ENCODE peak calls at places on chromosome 14, in seven cellular contexts. S, P, N, E, X, C and H are unnamed samples.

GRCh38 chr14:83940253-83940652 is 1589.7 kb upstream of the FLRT2 start:
- DNase-seq in S (no peak), P (peak; percentile 10), N (peak; percentile 15), E (no peak), X (peak; percentile 17), C (no peak), H (no peak)

GRCh38 chr14:30445394-30445793 is 113.6 kb upstream of the G2E3 start:
- DNase-seq in S (no peak), P (no peak), N (peak; percentile 40), E (no peak), X (no peak), C (no peak), H (no peak)

GRCh38 chr14:39491134-39491541 is 58.9 kb upstream of the FBXO33 start:
- DNase-seq in S (peak; percentile 22), P (peak; percentile 63), N (peak; percentile 67), E (no peak), X (peak; percentile 60), C (no peak), H (peak; percentile 26)

GRCh38 chr14:104451474-104451873 is 128.1 kb upstream of the C14orf180 start:
- DNase-seq in S (no peak), P (no peak), N (no peak), E (no peak), X (no peak), C (no peak), H (no peak)

GRCh38 chr14:96614528-96614927 is 112.3 kb downstream of the PAPOLA start:
- DNase-seq in S (no peak), P (no peak), N (peak; percentile 50), E (no peak), X (no peak), C (no peak), H (no peak)

GRCh38 chr14:23051482-23051881 is 5.8 kb downstream of the CDH24 start:
- DNase-seq in S (no peak), P (no peak), N (no peak), E (no peak), X (no peak), C (no peak), H (no peak)

GRCh38 chr14:51527073-51527472 is 124.6 kb upstream of the FRMD6 start:
- DNase-seq in S (no peak), P (no peak), N (no peak), E (no peak), X (no peak), C (no peak), H (no peak)

GRCh38 chr14:96205994-96206392 is 1.4 kb downstream of the BDKRB2 start:
- DNase-seq in S (no peak), P (no peak), N (no peak), E (no peak), X (no peak), C (no peak), H (no peak)

GRCh38 chr14:77709412-77709811 is 1.5 kb downstream of the SLIRP start:
- DNase-seq in S (no peak), P (no peak), N (no peak), E (no peak), X (no peak), C (no peak), H (no peak)

GRCh38 chr14:22314183-22314820 is 274.7 kb downstream of the DAD1 start:
- DNase-seq in S (peak; percentile 67), P (peak; percentile 76), N (peak; percentile 76), E (no peak), X (peak; percentile 58), C (no peak), H (peak; percentile 7)

GRCh38 chr14:36091096-36091495 is 85.4 kb downstream of the PTCSC3 start:
- DNase-seq in S (peak; percentile 5), P (peak; percentile 82), N (no peak), E (no peak), X (no peak), C (no peak), H (no peak)

GRCh38 chr14:61659582-61659981 is 35.7 kb upstream of the HIF1A start:
- DNase-seq in S (no peak), P (no peak), N (no peak), E (no peak), X (no peak), C (no peak), H (no peak)

GRCh38 chr14:50784683-50785505 is 46.1 kb downstream of the NIN start:
- DNase-seq in S (no peak), P (no peak), N (peak; percentile 43), E (no peak), X (no peak), C (no peak), H (no peak)

GRCh38 chr14:25484194-25484593 is 434.2 kb upstream of the STXBP6 start:
- DNase-seq in S (no peak), P (no peak), N (no peak), E (no peak), X (no peak), C (no peak), H (no peak)

GRCh38 chr14:35534130-35534883 is at the start of gene INSM2:
- DNase-seq in S (no peak), P (no peak), N (peak; percentile 25), E (peak; percentile 16), X (no peak), C (no peak), H (peak; percentile 10)

GRCh38 chr14:93054876-93055275 is 60.8 kb downstream of the ITPK1 start:
- DNase-seq in S (no peak), P (no peak), N (no peak), E (no peak), X (no peak), C (no peak), H (no peak)

GRCh38 chr14:96512602-96513397 is 10.6 kb downstream of the PAPOLA start:
- DNase-seq in S (no peak), P (no peak), N (no peak), E (no peak), X (no peak), C (no peak), H (no peak)

GRCh38 chr14:43031598-43031997 is 1424.9 kb downstream of the LRFN5 start:
- DNase-seq in S (no peak), P (no peak), N (no peak), E (no peak), X (no peak), C (no peak), H (no peak)

GRCh38 chr14:99247091-99247729 is 24.8 kb downstream of the BCL11B start:
- DNase-seq in S (no peak), P (no peak), N (no peak), E (no peak), X (no peak), C (no peak), H (no peak)
- H3K4me3 ChIP-seq in S (no peak overlapping the region), P (no peak overlapping the region), N (peak overlapping the region; percentile 52), E (no peak overlapping the region), X (no peak overlapping the region), C (no peak overlapping the region), H (peak overlapping the region; percentile 17)

GRCh38 chr14:89202413-89202812 is 214.6 kb downstream of the FOXN3 start:
- DNase-seq in S (no peak), P (no peak), N (no peak), E (no peak), X (no peak), C (no peak), H (no peak)

GRCh38 chr14:89205137-89205740 is 211.8 kb downstream of the FOXN3 start:
- DNase-seq in S (no peak), P (no peak), N (no peak), E (no peak), X (no peak), C (no peak), H (no peak)

GRCh38 chr14:89207925-89208328 is 209.1 kb downstream of the FOXN3 start:
- DNase-seq in S (peak; percentile 16), P (no peak), N (no peak), E (no peak), X (no peak), C (no peak), H (no peak)

GRCh38 chr14:89201645-89202044 is 215.4 kb downstream of the FOXN3 start:
- DNase-seq in S (no peak), P (no peak), N (no peak), E (no peak), X (no peak), C (no peak), H (no peak)

GRCh38 chr14:89206426-89206825 is 210.6 kb downstream of the FOXN3 start:
- DNase-seq in S (no peak), P (no peak), N (no peak), E (no peak), X (no peak), C (no peak), H (no peak)
- H3K4me1 ChIP-seq in S (no peaks in the 10 kb centered on the region), P (no peaks in the 10 kb centered on the region), N (peaks cover 35% of the 10 kb centered on the region), E (peaks cover 15% of the 10 kb centered on the region), X (peaks cover 8% of the 10 kb centered on the region), C (peaks cover 5% of the 10 kb centered on the region), H (peaks cover 23% of the 10 kb centered on the region)

DNA sequence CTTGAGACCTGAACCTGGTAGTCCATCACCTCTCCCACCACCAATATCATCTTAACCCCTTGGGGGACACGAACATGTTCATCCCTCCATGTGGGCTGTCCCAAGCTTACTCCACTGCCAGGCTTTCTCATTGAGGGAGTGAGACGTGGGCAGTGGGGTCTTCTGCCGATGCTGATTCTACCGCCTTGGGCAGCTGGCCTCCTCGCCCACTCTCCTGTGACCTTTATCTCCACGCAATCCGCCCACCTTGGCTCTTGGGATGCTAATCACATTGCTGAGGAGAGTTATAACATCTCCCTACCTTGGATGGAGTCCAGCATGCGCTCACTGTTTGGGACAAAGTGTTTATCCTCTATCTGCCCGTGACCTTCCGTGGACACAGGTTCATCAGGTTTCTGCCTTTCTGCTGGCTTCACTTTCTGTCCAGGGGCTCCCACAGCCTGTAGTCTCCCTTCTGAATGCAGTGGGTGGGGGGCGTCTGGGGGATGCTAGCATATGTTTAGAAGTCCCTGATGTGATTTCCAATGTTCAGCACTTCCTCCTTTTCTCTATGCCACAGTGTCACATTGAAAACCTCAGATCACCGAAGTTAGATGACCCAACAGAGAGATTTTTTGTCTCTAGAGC is 53.2 kb upstream of the ESRRB start:
- DNase-seq in S (no peak), P (no peak), N (no peak), E (no peak), X (no peak), C (peak; percentile 22), H (no peak)
- H3K4me3 ChIP-seq in S (no peak overlapping the region), P (no peak overlapping the region), N (no peak overlapping the region), E (no peak overlapping the region), X (no peak overlapping the region), C (no peak overlapping the region), H (no peak overlapping the region)

GRCh38 chr14:65846469-65846868 is 433.9 kb downstream of the FUT8 start:
- DNase-seq in S (no peak), P (no peak), N (no peak), E (no peak), X (no peak), C (no peak), H (peak; percentile 64)

GRCh38 chr14:65835501-65835900 is 423.0 kb downstream of the FUT8 start:
- DNase-seq in S (no peak), P (no peak), N (no peak), E (no peak), X (no peak), C (no peak), H (no peak)

GRCh38 chr14:65840118-65840751 is 427.7 kb downstream of the FUT8 start:
- DNase-seq in S (peak; percentile 6), P (peak; percentile 33), N (no peak), E (no peak), X (peak; percentile 30), C (no peak), H (no peak)

GRCh38 chr14:65838565-65838964 is 426.0 kb downstream of the FUT8 start:
- DNase-seq in S (no peak), P (no peak), N (no peak), E (no peak), X (no peak), C (no peak), H (no peak)

DNA sequence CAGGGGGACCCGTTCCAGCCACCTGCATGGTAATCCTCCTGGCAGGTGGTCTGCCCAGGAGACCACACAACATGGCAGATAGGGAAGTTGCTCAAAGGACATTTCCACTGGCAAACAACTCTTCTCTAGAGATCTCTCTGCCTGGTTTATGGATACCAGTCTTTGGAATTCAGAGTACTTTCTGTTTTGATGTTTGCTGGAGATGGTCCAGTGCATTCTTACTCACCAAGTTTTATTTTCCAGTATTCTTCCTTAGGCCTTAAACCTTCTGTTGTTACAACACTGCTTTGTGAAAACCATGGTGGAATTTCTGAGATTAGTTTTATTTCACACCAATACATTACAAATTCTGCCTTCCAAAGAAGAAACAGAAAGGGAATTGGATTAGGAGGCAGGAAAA is 428.3 kb downstream of the FUT8 start:
- DNase-seq in S (no peak), P (no peak), N (no peak), E (no peak), X (no peak), C (no peak), H (no peak)
- H3K4me1 ChIP-seq in S (no peaks in the 10 kb centered on the region), P (peaks cover 16% of the 10 kb centered on the region), N (peaks cover 34% of the 10 kb centered on the region), E (peaks cover 4% of the 10 kb centered on the region), X (peaks cover 5% of the 10 kb centered on the region), C (peaks cover 6% of the 10 kb centered on the region), H (peaks cover 69% of the 10 kb centered on the region)